ENCODE peak calls at places on chromosome 11, in four cellular contexts. V is ovary, B is stomach, S is tibial nerve. N is an unnamed sample.

GRCh38 chr11:35035894-35036408 is 103.0 kb upstream of the CD44 start:
- DNase-seq in V (no peak), B (no peak), S (no peak), N (no peak)

GRCh38 chr11:45366196-45366595 is 80.1 kb upstream of the SYT13 start:
- DNase-seq in V (no peak), B (no peak), S (no peak), N (no peak)

GRCh38 chr11:116837231-116838091 is at the start of gene APOA1:
- DNase-seq in V (peak), B (no peak), S (no peak), N (no peak)

GRCh38 chr11:46075168-46075567 is 46.1 kb downstream of the PHF21A start:
- DNase-seq in V (no peak), B (no peak), S (no peak), N (no peak)

GRCh38 chr11:114317738-114318137 is 21.5 kb downstream of the NNMT start:
- DNase-seq in V (peak), B (no peak), S (no peak), N (peak)

GRCh38 chr11:46293616-46294015 is 16.2 kb downstream of the CREB3L1 start:
- DNase-seq in V (no peak), B (no peak), S (no peak), N (no peak)

GRCh38 chr11:34476853-34477252 is 36.7 kb downstream of the ELF5 start:
- DNase-seq in V (no peak), B (no peak), S (no peak), N (no peak)

GRCh38 chr11:75315439-75315805 is 36.0 kb downstream of the ARRB1 start:
- DNase-seq in V (no peak), B (no peak), S (no peak), N (no peak)

GRCh38 chr11:103870821-103871309 is 165.6 kb upstream of the DDI1 start:
- DNase-seq in V (no peak), B (no peak), S (peak), N (no peak)

GRCh38 chr11:101862410-101863233 is 52.2 kb upstream of the CEP126 start:
- DNase-seq in V (no peak), B (no peak), S (no peak), N (peak)

GRCh38 chr11:34332524-34332923 is 25.3 kb downstream of the ABTB2 start:
- DNase-seq in V (no peak), B (no peak), S (no peak), N (no peak)

GRCh38 chr11:32751381-32751780 is 43.1 kb downstream of the CCDC73 start:
- DNase-seq in V (no peak), B (no peak), S (no peak), N (no peak)

GRCh38 chr11:34234086-34234740 is 123.6 kb downstream of the ABTB2 start:
- DNase-seq in V (no peak), B (peak), S (no peak), N (no peak)

GRCh38 chr11:119651802-119652584 is 77.0 kb downstream of the NECTIN1 start:
- DNase-seq in V (no peak), B (no peak), S (no peak), N (no peak)

GRCh38 chr11:3969613-3970012 is 114.1 kb downstream of the STIM1 start:
- DNase-seq in V (no peak), B (no peak), S (no peak), N (no peak)

GRCh38 chr11:26584818-26585217 is 12.8 kb upstream of the MUC15 start:
- DNase-seq in V (no peak), B (no peak), S (no peak), N (no peak)

GRCh38 chr11:1158681-1159525 is 1.1 kb downstream of the MUC5AC start:
- DNase-seq in V (peak), B (peak), S (no peak), N (no peak)

GRCh38 chr11:843818-844692 is 1.4 kb downstream of the TSPAN4 start:
- DNase-seq in V (peak), B (peak), S (peak), N (peak)

GRCh38 chr11:27717377-27717776 is 17.1 kb upstream of the BDNF start:
- DNase-seq in V (no peak), B (no peak), S (no peak), N (peak)

GRCh38 chr11:21646351-21646750 is 546.5 kb upstream of the ANO5 start:
- DNase-seq in V (no peak), B (no peak), S (no peak), N (no peak)

GRCh38 chr11:69008774-69009440 is 4.1 kb downstream of the MRGPRF start:
- DNase-seq in V (peak), B (peak), S (peak), N (peak)

GRCh38 chr11:86444981-86445380 is 70.3 kb downstream of the CCDC81 start:
- DNase-seq in V (no peak), B (no peak), S (no peak), N (no peak)

GRCh38 chr11:41250408-41250807 is 209.0 kb downstream of the LRRC4C start:
- DNase-seq in V (no peak), B (no peak), S (no peak), N (no peak)

GRCh38 chr11:87600938-87601337 is 563.2 kb downstream of the TMEM135 start:
- DNase-seq in V (no peak), B (no peak), S (no peak), N (no peak)

GRCh38 chr11:69843529-69843921 is 24.3 kb upstream of the FGF3 start:
- DNase-seq in V (no peak), B (no peak), S (no peak), N (no peak)

GRCh38 chr11:70756341-70756740 is 358.0 kb downstream of the CTTN start:
- DNase-seq in V (no peak), B (no peak), S (no peak), N (no peak)

GRCh38 chr11:36376315-36376887 is 80.3 kb downstream of the PRR5L start:
- DNase-seq in V (peak), B (peak), S (no peak), N (peak)

GRCh38 chr11:36376888-36377758 is 81.0 kb downstream of the PRR5L start:
- DNase-seq in V (peak), B (peak), S (peak), N (peak)

GRCh38 chr11:36375348-36376314 is 79.5 kb downstream of the PRR5L start:
- DNase-seq in V (no peak), B (no peak), S (no peak), N (no peak)

GRCh38 chr11:36379653-36380052 is 83.6 kb downstream of the PRR5L start:
- DNase-seq in V (no peak), B (no peak), S (no peak), N (no peak)

DNA sequence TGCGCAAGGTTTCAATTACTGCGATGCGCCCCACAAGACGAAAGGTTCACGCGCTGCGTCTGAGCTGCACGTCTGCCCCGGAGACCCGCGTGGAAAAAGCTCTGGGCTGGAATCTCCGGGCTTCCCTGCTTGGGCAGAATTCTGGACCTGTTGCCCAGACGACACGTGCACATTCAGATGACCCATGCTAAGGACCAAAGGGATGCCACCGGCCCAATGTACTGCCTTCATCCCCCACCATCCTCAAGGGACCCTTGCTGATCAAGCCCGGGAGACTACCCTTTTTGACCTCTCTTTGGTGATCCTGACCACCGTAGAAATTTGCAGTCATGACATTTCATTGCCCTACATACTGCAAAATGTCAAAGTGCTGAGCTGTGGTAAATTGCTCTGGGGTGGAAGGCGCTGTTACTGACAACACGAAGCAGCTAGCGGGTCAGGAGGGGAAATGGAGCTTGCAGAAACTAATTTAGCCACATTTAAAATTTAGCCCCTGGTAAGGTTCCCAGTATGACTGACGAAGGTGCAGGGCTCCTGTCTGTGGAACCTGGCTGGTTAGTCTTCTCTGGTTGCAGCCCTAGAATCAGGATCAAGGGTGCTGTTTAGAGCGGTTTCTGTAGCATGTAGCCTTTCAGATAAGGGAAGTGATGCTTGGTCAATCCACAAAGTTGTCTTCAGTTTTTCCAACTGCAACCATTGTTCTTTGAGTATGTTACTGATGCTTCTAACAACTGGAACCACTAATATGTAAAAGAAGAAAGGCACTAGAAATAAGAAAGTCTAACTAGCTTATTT is 81.9 kb downstream of the PRR5L start:
- DNase-seq in V (no peak), B (no peak), S (no peak), N (no peak)
- TF ChIP-seq POLR2A in V (no peak), B (no peak), S (no peak), N (no peak)

GRCh38 chr11:111736621-111737055 is 29.6 kb downstream of the PPP2R1B start:
- DNase-seq in V (no peak), B (no peak), S (no peak), N (no peak)

GRCh38 chr11:111736191-111736590 is 30.0 kb downstream of the PPP2R1B start:
- DNase-seq in V (peak), B (no peak), S (no peak), N (no peak)

GRCh38 chr11:111734383-111735261 is 31.6 kb downstream of the PPP2R1B start:
- DNase-seq in V (peak), B (no peak), S (no peak), N (no peak)

GRCh38 chr11:111733655-111734088 is 32.5 kb downstream of the PPP2R1B start:
- DNase-seq in V (peak), B (no peak), S (no peak), N (no peak)

GRCh38 chr11:111735262-111736116 is 30.7 kb downstream of the PPP2R1B start:
- DNase-seq in V (peak), B (peak), S (peak), N (no peak)
- TF ChIP-seq EP300 in V (no peak), B (no peak), S (peak), N (no peak)

GRCh38 chr11:100748153-100748552 is 61.1 kb downstream of the ARHGAP42 start:
- DNase-seq in V (no peak), B (no peak), S (no peak), N (no peak)
- TF ChIP-seq POLR2A in V (no peak), B (no peak), S (no peak), N (no peak)

DNA sequence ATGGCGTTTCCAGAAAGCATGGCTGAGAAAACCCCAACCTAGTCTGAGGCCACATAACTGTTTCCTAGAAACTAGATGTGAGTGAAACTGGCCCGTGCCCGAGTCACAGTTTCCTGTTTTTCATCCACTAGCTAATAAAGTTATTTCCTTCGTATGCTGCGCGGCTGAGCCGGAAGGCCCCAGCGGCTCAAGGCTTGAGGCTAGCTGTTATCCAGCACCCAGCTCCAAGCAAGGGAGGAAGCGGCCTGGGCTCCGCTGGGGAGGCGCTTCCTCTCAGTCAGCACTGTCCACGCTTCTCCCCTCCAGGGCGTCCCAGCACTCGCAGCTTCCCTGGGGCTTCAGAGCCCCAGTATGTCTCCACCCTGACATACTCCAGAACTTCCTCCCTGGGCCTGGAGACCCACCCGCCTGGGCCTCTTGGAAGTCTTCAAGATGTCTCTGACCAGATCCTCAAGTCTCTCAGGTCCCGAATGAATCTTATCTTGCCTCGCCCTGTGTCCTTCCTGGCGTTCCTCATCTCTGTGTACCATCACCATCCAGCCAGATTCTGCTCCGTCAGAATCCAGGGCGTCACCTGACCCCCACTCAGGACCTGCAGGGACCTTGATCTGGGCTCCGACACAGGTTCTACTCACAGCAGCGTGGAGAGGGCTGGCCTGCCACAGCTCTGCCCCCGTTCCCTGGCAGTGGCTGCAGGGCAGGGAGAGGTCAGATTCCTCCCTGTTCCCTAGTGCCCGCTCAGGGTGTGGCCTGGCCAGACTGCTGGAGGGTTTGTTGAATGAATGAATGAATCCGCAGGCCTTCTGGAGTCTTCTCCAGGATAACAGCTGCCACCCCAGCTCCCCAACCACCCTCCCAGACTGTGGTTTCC is 81.9 kb downstream of the LRRC32 start:
- DNase-seq in V (no peak), B (peak), S (peak), N (no peak)
- TF ChIP-seq EP300 in V (no peak), B (no peak), S (no peak), N (no peak)

GRCh38 chr11:10660323-10660722 is 33.2 kb downstream of the IRAG1 start:
- DNase-seq in V (no peak), B (no peak), S (no peak), N (no peak)
- TF ChIP-seq POLR2A in V (no peak), B (no peak), S (no peak), N (no peak)

GRCh38 chr11:66418168-66418985 is 2.5 kb upstream of the NPAS4 start:
- DNase-seq in V (peak), B (peak), S (peak), N (peak)
- TF ChIP-seq EP300 in V (no peak), B (no peak), S (no peak), N (no peak)

GRCh38 chr11:67027483-67027930 is 4.6 kb downstream of the SYT12 start:
- DNase-seq in V (no peak), B (peak), S (no peak), N (no peak)
- TF ChIP-seq POLR2A in V (no peak), B (no peak), S (no peak), N (no peak)

N was measured in A549.